ENCODE peak calls at places on chromosomes 16 and 17, in ten cellular contexts. One of them, this sample, is unnamed.

GRCh38 chr16:5058476-5058875 is 7.3 kb downstream of the C16orf89 start:
- DNase-seq in astrocyte of the hippocampus: peak
- DNase-seq in left lobe of liver: no peak
- DNase-seq in naive thymus-derived CD8-positive, alpha-beta T cell: no peak
- DNase-seq in HFF-Myc: no peak
- DNase-seq in cardiac fibroblast: peak
- DNase-seq in right cardiac atrium: no peak
- DNase-seq in BJ: no peak
- DNase-seq in A673: peak
- DNase-seq in NCI-H1694: no peak
- DNase-seq in this sample: no peak

GRCh38 chr17:8799001-8799850 is at the start of gene MFSD6L:
- DNase-seq in astrocyte of the hippocampus: peak
- DNase-seq in left lobe of liver: no peak
- DNase-seq in naive thymus-derived CD8-positive, alpha-beta T cell: no peak
- DNase-seq in HFF-Myc: no peak
- DNase-seq in cardiac fibroblast: no peak
- DNase-seq in right cardiac atrium: no peak
- DNase-seq in BJ: no peak
- DNase-seq in A673: no peak
- DNase-seq in NCI-H1694: no peak
- DNase-seq in this sample: no peak

GRCh38 chr17:82065638-82066303 is at the start of gene DUS1L:
- DNase-seq in astrocyte of the hippocampus: peak
- DNase-seq in left lobe of liver: no peak
- DNase-seq in naive thymus-derived CD8-positive, alpha-beta T cell: peak
- DNase-seq in HFF-Myc: no peak
- DNase-seq in cardiac fibroblast: peak
- DNase-seq in right cardiac atrium: peak
- DNase-seq in BJ: no peak
- DNase-seq in A673: peak
- DNase-seq in NCI-H1694: no peak
- DNase-seq in this sample: no peak

GRCh38 chr16:77288222-77288621 is 89.0 kb downstream of the SYCE1L start:
- DNase-seq in astrocyte of the hippocampus: peak
- DNase-seq in left lobe of liver: no peak
- DNase-seq in naive thymus-derived CD8-positive, alpha-beta T cell: no peak
- DNase-seq in HFF-Myc: no peak
- DNase-seq in cardiac fibroblast: peak
- DNase-seq in right cardiac atrium: no peak
- DNase-seq in BJ: peak
- DNase-seq in A673: no peak
- DNase-seq in NCI-H1694: no peak
- DNase-seq in this sample: no peak

GRCh38 chr17:8888704-8889302 is 21.3 kb upstream of the PIK3R6 start:
- DNase-seq in astrocyte of the hippocampus: no peak
- DNase-seq in left lobe of liver: no peak
- DNase-seq in naive thymus-derived CD8-positive, alpha-beta T cell: no peak
- DNase-seq in HFF-Myc: no peak
- DNase-seq in cardiac fibroblast: no peak
- DNase-seq in right cardiac atrium: no peak
- DNase-seq in BJ: no peak
- DNase-seq in A673: no peak
- DNase-seq in NCI-H1694: no peak
- DNase-seq in this sample: no peak

GRCh38 chr16:67112591-67113399 is 3.1 kb downstream of the PHAF1 start:
- DNase-seq in astrocyte of the hippocampus: no peak
- DNase-seq in left lobe of liver: peak
- DNase-seq in naive thymus-derived CD8-positive, alpha-beta T cell: no peak
- DNase-seq in HFF-Myc: no peak
- DNase-seq in cardiac fibroblast: no peak
- DNase-seq in right cardiac atrium: no peak
- DNase-seq in BJ: no peak
- DNase-seq in A673: no peak
- DNase-seq in NCI-H1694: no peak
- DNase-seq in this sample: no peak

GRCh38 chr17:69916761-69917160 is 158.3 kb upstream of the KCNJ16 start:
- DNase-seq in astrocyte of the hippocampus: no peak
- DNase-seq in left lobe of liver: no peak
- DNase-seq in naive thymus-derived CD8-positive, alpha-beta T cell: no peak
- DNase-seq in HFF-Myc: no peak
- DNase-seq in cardiac fibroblast: no peak
- DNase-seq in right cardiac atrium: no peak
- DNase-seq in BJ: no peak
- DNase-seq in A673: no peak
- DNase-seq in NCI-H1694: no peak
- DNase-seq in this sample: no peak

GRCh38 chr16:86018487-86018886 is 119.5 kb downstream of the IRF8 start:
- DNase-seq in astrocyte of the hippocampus: peak
- DNase-seq in left lobe of liver: no peak
- DNase-seq in naive thymus-derived CD8-positive, alpha-beta T cell: no peak
- DNase-seq in HFF-Myc: no peak
- DNase-seq in cardiac fibroblast: peak
- DNase-seq in right cardiac atrium: peak
- DNase-seq in BJ: no peak
- DNase-seq in A673: no peak
- DNase-seq in NCI-H1694: no peak
- DNase-seq in this sample: no peak

GRCh38 chr17:75345514-75346167 is 56.4 kb upstream of the SLC25A19 start:
- DNase-seq in astrocyte of the hippocampus: no peak
- DNase-seq in left lobe of liver: no peak
- DNase-seq in naive thymus-derived CD8-positive, alpha-beta T cell: peak
- DNase-seq in HFF-Myc: no peak
- DNase-seq in cardiac fibroblast: no peak
- DNase-seq in right cardiac atrium: no peak
- DNase-seq in BJ: no peak
- DNase-seq in A673: no peak
- DNase-seq in NCI-H1694: no peak
- DNase-seq in this sample: no peak

GRCh38 chr16:76614255-76614654 is 337.1 kb downstream of the CNTNAP4 start:
- DNase-seq in astrocyte of the hippocampus: peak
- DNase-seq in left lobe of liver: no peak
- DNase-seq in naive thymus-derived CD8-positive, alpha-beta T cell: no peak
- DNase-seq in HFF-Myc: no peak
- DNase-seq in cardiac fibroblast: no peak
- DNase-seq in right cardiac atrium: no peak
- DNase-seq in BJ: no peak
- DNase-seq in A673: no peak
- DNase-seq in NCI-H1694: peak
- DNase-seq in this sample: no peak

GRCh38 chr17:42536372-42537155 is 523 bp downstream of the NAGLU start:
- DNase-seq in astrocyte of the hippocampus: peak
- DNase-seq in left lobe of liver: peak
- DNase-seq in naive thymus-derived CD8-positive, alpha-beta T cell: peak
- DNase-seq in HFF-Myc: peak
- DNase-seq in cardiac fibroblast: peak
- DNase-seq in right cardiac atrium: peak
- DNase-seq in BJ: no peak
- DNase-seq in A673: peak
- DNase-seq in NCI-H1694: peak
- DNase-seq in this sample: no peak

GRCh38 chr17:37608369-37609169 is 649 bp downstream of the SYNRG start:
- DNase-seq in astrocyte of the hippocampus: peak
- DNase-seq in left lobe of liver: no peak
- DNase-seq in naive thymus-derived CD8-positive, alpha-beta T cell: peak
- DNase-seq in HFF-Myc: peak
- DNase-seq in cardiac fibroblast: peak
- DNase-seq in right cardiac atrium: no peak
- DNase-seq in BJ: no peak
- DNase-seq in A673: peak
- DNase-seq in NCI-H1694: no peak
- DNase-seq in this sample: no peak

GRCh38 chr16:8853611-8854010 is 15.2 kb downstream of the CARHSP1 start:
- DNase-seq in astrocyte of the hippocampus: no peak
- DNase-seq in left lobe of liver: no peak
- DNase-seq in naive thymus-derived CD8-positive, alpha-beta T cell: no peak
- DNase-seq in HFF-Myc: no peak
- DNase-seq in cardiac fibroblast: no peak
- DNase-seq in right cardiac atrium: no peak
- DNase-seq in BJ: no peak
- DNase-seq in A673: no peak
- DNase-seq in NCI-H1694: no peak
- DNase-seq in this sample: no peak

GRCh38 chr16:23148513-23149266 is 562 bp downstream of the USP31 start:
- DNase-seq in astrocyte of the hippocampus: peak
- DNase-seq in left lobe of liver: peak
- DNase-seq in naive thymus-derived CD8-positive, alpha-beta T cell: peak
- DNase-seq in HFF-Myc: no peak
- DNase-seq in cardiac fibroblast: peak
- DNase-seq in right cardiac atrium: peak
- DNase-seq in BJ: no peak
- DNase-seq in A673: peak
- DNase-seq in NCI-H1694: no peak
- DNase-seq in this sample: no peak

GRCh38 chr17:51354908-51355307 is 94.6 kb downstream of the UTP18 start:
- DNase-seq in astrocyte of the hippocampus: peak
- DNase-seq in left lobe of liver: no peak
- DNase-seq in naive thymus-derived CD8-positive, alpha-beta T cell: no peak
- DNase-seq in HFF-Myc: no peak
- DNase-seq in cardiac fibroblast: no peak
- DNase-seq in right cardiac atrium: no peak
- DNase-seq in BJ: no peak
- DNase-seq in A673: no peak
- DNase-seq in NCI-H1694: no peak
- DNase-seq in this sample: no peak